ENCODE peak calls at places on chromosomes 3 and 15, in four cellular contexts. One of them, this sample, is unnamed.

GRCh38 chr3:58568572-58569286 is 8.5 kb downstream of the FAM107A start:
- DNase-seq in aorta: peak; percentile 77
- DNase-seq in activated naive CD4-positive, alpha-beta T cell: peak; percentile 75
- DNase-seq in stimulated activated CD8-positive, alpha-beta memory T cell treated with anti-CD3 and anti-CD28 coated beads, Interleukin-12 subunit alpha, Interleukin-12 subunit beta, amount 100 ng/mL, for 4 hours: peak; percentile 29
- DNase-seq in this sample: peak; percentile 76

GRCh38 chr15:40956543-40956982 is 3.3 kb downstream of the CHAC1 start:
- DNase-seq in aorta: no peak
- DNase-seq in activated naive CD4-positive, alpha-beta T cell: no peak
- DNase-seq in stimulated activated CD8-positive, alpha-beta memory T cell treated with anti-CD3 and anti-CD28 coated beads, Interleukin-12 subunit alpha, Interleukin-12 subunit beta, amount 100 ng/mL, for 4 hours: no peak
- DNase-seq in this sample: no peak

GRCh38 chr15:62606376-62607164 is 436.0 kb upstream of the TPM1 start:
- DNase-seq in aorta: no peak
- DNase-seq in activated naive CD4-positive, alpha-beta T cell: no peak
- DNase-seq in stimulated activated CD8-positive, alpha-beta memory T cell treated with anti-CD3 and anti-CD28 coated beads, Interleukin-12 subunit alpha, Interleukin-12 subunit beta, amount 100 ng/mL, for 4 hours: no peak
- DNase-seq in this sample: no peak

GRCh38 chr3:140857993-140858392 is 83.6 kb upstream of the SLC25A36 start:
- DNase-seq in aorta: no peak
- DNase-seq in activated naive CD4-positive, alpha-beta T cell: no peak
- DNase-seq in stimulated activated CD8-positive, alpha-beta memory T cell treated with anti-CD3 and anti-CD28 coated beads, Interleukin-12 subunit alpha, Interleukin-12 subunit beta, amount 100 ng/mL, for 4 hours: no peak
- DNase-seq in this sample: no peak

GRCh38 chr15:69127226-69127625 is 33.2 kb upstream of the GLCE start:
- DNase-seq in aorta: no peak
- DNase-seq in activated naive CD4-positive, alpha-beta T cell: no peak
- DNase-seq in stimulated activated CD8-positive, alpha-beta memory T cell treated with anti-CD3 and anti-CD28 coated beads, Interleukin-12 subunit alpha, Interleukin-12 subunit beta, amount 100 ng/mL, for 4 hours: no peak
- DNase-seq in this sample: no peak

GRCh38 chr3:67920969-67921368 is 266.6 kb upstream of the SUCLG2 start:
- DNase-seq in aorta: no peak
- DNase-seq in activated naive CD4-positive, alpha-beta T cell: no peak
- DNase-seq in stimulated activated CD8-positive, alpha-beta memory T cell treated with anti-CD3 and anti-CD28 coated beads, Interleukin-12 subunit alpha, Interleukin-12 subunit beta, amount 100 ng/mL, for 4 hours: no peak
- DNase-seq in this sample: no peak

GRCh38 chr3:5568451-5568850 is 380.9 kb downstream of the EDEM1 start:
- DNase-seq in aorta: no peak
- DNase-seq in activated naive CD4-positive, alpha-beta T cell: no peak
- DNase-seq in stimulated activated CD8-positive, alpha-beta memory T cell treated with anti-CD3 and anti-CD28 coated beads, Interleukin-12 subunit alpha, Interleukin-12 subunit beta, amount 100 ng/mL, for 4 hours: no peak
- DNase-seq in this sample: no peak

GRCh38 chr3:194294199-194294887 is 56.8 kb downstream of the CPN2 start:
- DNase-seq in aorta: no peak
- DNase-seq in activated naive CD4-positive, alpha-beta T cell: no peak
- DNase-seq in stimulated activated CD8-positive, alpha-beta memory T cell treated with anti-CD3 and anti-CD28 coated beads, Interleukin-12 subunit alpha, Interleukin-12 subunit beta, amount 100 ng/mL, for 4 hours: no peak
- DNase-seq in this sample: no peak

GRCh38 chr15:48693474-48693873 is 48.0 kb upstream of the FBN1 start:
- DNase-seq in aorta: no peak
- DNase-seq in activated naive CD4-positive, alpha-beta T cell: no peak
- DNase-seq in stimulated activated CD8-positive, alpha-beta memory T cell treated with anti-CD3 and anti-CD28 coated beads, Interleukin-12 subunit alpha, Interleukin-12 subunit beta, amount 100 ng/mL, for 4 hours: no peak
- DNase-seq in this sample: no peak

GRCh38 chr3:39249453-39250115 is 30.3 kb downstream of the CX3CR1 start:
- DNase-seq in aorta: no peak
- DNase-seq in activated naive CD4-positive, alpha-beta T cell: no peak
- DNase-seq in stimulated activated CD8-positive, alpha-beta memory T cell treated with anti-CD3 and anti-CD28 coated beads, Interleukin-12 subunit alpha, Interleukin-12 subunit beta, amount 100 ng/mL, for 4 hours: no peak
- DNase-seq in this sample: no peak

GRCh38 chr3:15097889-15098288 is 1.1 kb downstream of the RBSN start:
- DNase-seq in aorta: no peak
- DNase-seq in activated naive CD4-positive, alpha-beta T cell: no peak
- DNase-seq in stimulated activated CD8-positive, alpha-beta memory T cell treated with anti-CD3 and anti-CD28 coated beads, Interleukin-12 subunit alpha, Interleukin-12 subunit beta, amount 100 ng/mL, for 4 hours: peak; percentile 17
- DNase-seq in this sample: no peak

GRCh38 chr3:170644711-170645110 is 58.8 kb upstream of the SLC7A14 start:
- DNase-seq in aorta: no peak
- DNase-seq in activated naive CD4-positive, alpha-beta T cell: no peak
- DNase-seq in stimulated activated CD8-positive, alpha-beta memory T cell treated with anti-CD3 and anti-CD28 coated beads, Interleukin-12 subunit alpha, Interleukin-12 subunit beta, amount 100 ng/mL, for 4 hours: no peak
- DNase-seq in this sample: no peak

GRCh38 chr3:98213276-98213675 is 46.8 kb downstream of the OR5H15 start:
- DNase-seq in aorta: no peak
- DNase-seq in activated naive CD4-positive, alpha-beta T cell: no peak
- DNase-seq in stimulated activated CD8-positive, alpha-beta memory T cell treated with anti-CD3 and anti-CD28 coated beads, Interleukin-12 subunit alpha, Interleukin-12 subunit beta, amount 100 ng/mL, for 4 hours: no peak
- DNase-seq in this sample: no peak

GRCh38 chr3:70980646-70981031 is 602.9 kb downstream of the FOXP1 start:
- DNase-seq in aorta: no peak
- DNase-seq in activated naive CD4-positive, alpha-beta T cell: no peak
- DNase-seq in stimulated activated CD8-positive, alpha-beta memory T cell treated with anti-CD3 and anti-CD28 coated beads, Interleukin-12 subunit alpha, Interleukin-12 subunit beta, amount 100 ng/mL, for 4 hours: no peak
- DNase-seq in this sample: no peak

GRCh38 chr3:41265011-41265545 is 65.8 kb downstream of the CTNNB1 start:
- DNase-seq in aorta: no peak
- DNase-seq in activated naive CD4-positive, alpha-beta T cell: no peak
- DNase-seq in stimulated activated CD8-positive, alpha-beta memory T cell treated with anti-CD3 and anti-CD28 coated beads, Interleukin-12 subunit alpha, Interleukin-12 subunit beta, amount 100 ng/mL, for 4 hours: no peak
- DNase-seq in this sample: no peak

GRCh38 chr3:160210799-160211221 is 14.4 kb upstream of the C3orf80 start:
- DNase-seq in aorta: no peak
- DNase-seq in activated naive CD4-positive, alpha-beta T cell: no peak
- DNase-seq in stimulated activated CD8-positive, alpha-beta memory T cell treated with anti-CD3 and anti-CD28 coated beads, Interleukin-12 subunit alpha, Interleukin-12 subunit beta, amount 100 ng/mL, for 4 hours: no peak
- DNase-seq in this sample: no peak

GRCh38 chr3:11522398-11522715 is 121.4 kb downstream of the VGLL4 start:
- DNase-seq in aorta: no peak
- DNase-seq in activated naive CD4-positive, alpha-beta T cell: no peak
- DNase-seq in stimulated activated CD8-positive, alpha-beta memory T cell treated with anti-CD3 and anti-CD28 coated beads, Interleukin-12 subunit alpha, Interleukin-12 subunit beta, amount 100 ng/mL, for 4 hours: no peak
- DNase-seq in this sample: no peak

GRCh38 chr3:188187055-188187454 is 33.1 kb downstream of the LPP start:
- DNase-seq in aorta: no peak
- DNase-seq in activated naive CD4-positive, alpha-beta T cell: no peak
- DNase-seq in stimulated activated CD8-positive, alpha-beta memory T cell treated with anti-CD3 and anti-CD28 coated beads, Interleukin-12 subunit alpha, Interleukin-12 subunit beta, amount 100 ng/mL, for 4 hours: no peak
- DNase-seq in this sample: no peak

GRCh38 chr15:30072630-30073029 is 10.1 kb upstream of the GOLGA8J start:
- DNase-seq in aorta: no peak
- DNase-seq in activated naive CD4-positive, alpha-beta T cell: no peak
- DNase-seq in stimulated activated CD8-positive, alpha-beta memory T cell treated with anti-CD3 and anti-CD28 coated beads, Interleukin-12 subunit alpha, Interleukin-12 subunit beta, amount 100 ng/mL, for 4 hours: no peak
- DNase-seq in this sample: no peak

GRCh38 chr15:98800437-98801233 is 152.3 kb downstream of the IGF1R start:
- DNase-seq in aorta: no peak
- DNase-seq in activated naive CD4-positive, alpha-beta T cell: no peak
- DNase-seq in stimulated activated CD8-positive, alpha-beta memory T cell treated with anti-CD3 and anti-CD28 coated beads, Interleukin-12 subunit alpha, Interleukin-12 subunit beta, amount 100 ng/mL, for 4 hours: no peak
- DNase-seq in this sample: peak; percentile 64

GRCh38 chr3:135576786-135577185 is 388.7 kb upstream of the PPP2R3A start:
- DNase-seq in aorta: no peak
- DNase-seq in activated naive CD4-positive, alpha-beta T cell: no peak
- DNase-seq in stimulated activated CD8-positive, alpha-beta memory T cell treated with anti-CD3 and anti-CD28 coated beads, Interleukin-12 subunit alpha, Interleukin-12 subunit beta, amount 100 ng/mL, for 4 hours: no peak
- DNase-seq in this sample: no peak

GRCh38 chr15:53808058-53808703 is 48.7 kb upstream of the WDR72 start:
- DNase-seq in aorta: no peak
- DNase-seq in activated naive CD4-positive, alpha-beta T cell: no peak
- DNase-seq in stimulated activated CD8-positive, alpha-beta memory T cell treated with anti-CD3 and anti-CD28 coated beads, Interleukin-12 subunit alpha, Interleukin-12 subunit beta, amount 100 ng/mL, for 4 hours: no peak
- DNase-seq in this sample: no peak

GRCh38 chr3:186772281-186772885 is 11.0 kb upstream of the EIF4A2 start:
- DNase-seq in aorta: no peak
- DNase-seq in activated naive CD4-positive, alpha-beta T cell: no peak
- DNase-seq in stimulated activated CD8-positive, alpha-beta memory T cell treated with anti-CD3 and anti-CD28 coated beads, Interleukin-12 subunit alpha, Interleukin-12 subunit beta, amount 100 ng/mL, for 4 hours: peak; percentile 4
- DNase-seq in this sample: no peak

GRCh38 chr15:39587291-39587909 is 6.5 kb downstream of the THBS1 start:
- DNase-seq in aorta: no peak
- DNase-seq in activated naive CD4-positive, alpha-beta T cell: no peak
- DNase-seq in stimulated activated CD8-positive, alpha-beta memory T cell treated with anti-CD3 and anti-CD28 coated beads, Interleukin-12 subunit alpha, Interleukin-12 subunit beta, amount 100 ng/mL, for 4 hours: no peak
- DNase-seq in this sample: peak; percentile 31

GRCh38 chr3:100108464-100109079 is 5.7 kb downstream of the FILIP1L start:
- DNase-seq in aorta: no peak
- DNase-seq in activated naive CD4-positive, alpha-beta T cell: no peak
- DNase-seq in stimulated activated CD8-positive, alpha-beta memory T cell treated with anti-CD3 and anti-CD28 coated beads, Interleukin-12 subunit alpha, Interleukin-12 subunit beta, amount 100 ng/mL, for 4 hours: no peak
- DNase-seq in this sample: no peak

GRCh38 chr15:48718646-48719045 is 73.1 kb upstream of the FBN1 start:
- DNase-seq in aorta: peak; percentile 48
- DNase-seq in activated naive CD4-positive, alpha-beta T cell: no peak
- DNase-seq in stimulated activated CD8-positive, alpha-beta memory T cell treated with anti-CD3 and anti-CD28 coated beads, Interleukin-12 subunit alpha, Interleukin-12 subunit beta, amount 100 ng/mL, for 4 hours: no peak
- DNase-seq in this sample: no peak

GRCh38 chr3:150286390-150287147 is 121.5 kb upstream of the TSC22D2 start:
- DNase-seq in aorta: no peak
- DNase-seq in activated naive CD4-positive, alpha-beta T cell: no peak
- DNase-seq in stimulated activated CD8-positive, alpha-beta memory T cell treated with anti-CD3 and anti-CD28 coated beads, Interleukin-12 subunit alpha, Interleukin-12 subunit beta, amount 100 ng/mL, for 4 hours: no peak
- DNase-seq in this sample: no peak

GRCh38 chr15:85730001-85730820 is 64.5 kb downstream of the KLHL25 start:
- DNase-seq in aorta: no peak
- DNase-seq in activated naive CD4-positive, alpha-beta T cell: no peak
- DNase-seq in stimulated activated CD8-positive, alpha-beta memory T cell treated with anti-CD3 and anti-CD28 coated beads, Interleukin-12 subunit alpha, Interleukin-12 subunit beta, amount 100 ng/mL, for 4 hours: no peak
- DNase-seq in this sample: no peak

GRCh38 chr3:1515842-1516241 is 423.0 kb downstream of the CNTN6 start:
- DNase-seq in aorta: no peak
- DNase-seq in activated naive CD4-positive, alpha-beta T cell: no peak
- DNase-seq in stimulated activated CD8-positive, alpha-beta memory T cell treated with anti-CD3 and anti-CD28 coated beads, Interleukin-12 subunit alpha, Interleukin-12 subunit beta, amount 100 ng/mL, for 4 hours: no peak
- DNase-seq in this sample: no peak

GRCh38 chr3:50292924-50293801 is 934 bp upstream of the IFRD2 start:
- DNase-seq in aorta: peak; percentile 55
- DNase-seq in activated naive CD4-positive, alpha-beta T cell: no peak
- DNase-seq in stimulated activated CD8-positive, alpha-beta memory T cell treated with anti-CD3 and anti-CD28 coated beads, Interleukin-12 subunit alpha, Interleukin-12 subunit beta, amount 100 ng/mL, for 4 hours: no peak
- DNase-seq in this sample: peak; percentile 62

GRCh38 chr15:101137312-101137940 is 114.4 kb downstream of the CHSY1 start:
- DNase-seq in aorta: peak; percentile 44
- DNase-seq in activated naive CD4-positive, alpha-beta T cell: no peak
- DNase-seq in stimulated activated CD8-positive, alpha-beta memory T cell treated with anti-CD3 and anti-CD28 coated beads, Interleukin-12 subunit alpha, Interleukin-12 subunit beta, amount 100 ng/mL, for 4 hours: no peak
- DNase-seq in this sample: no peak

GRCh38 chr3:65035231-65035630 is 347.4 kb upstream of the ADAMTS9 start:
- DNase-seq in aorta: no peak
- DNase-seq in activated naive CD4-positive, alpha-beta T cell: no peak
- DNase-seq in stimulated activated CD8-positive, alpha-beta memory T cell treated with anti-CD3 and anti-CD28 coated beads, Interleukin-12 subunit alpha, Interleukin-12 subunit beta, amount 100 ng/mL, for 4 hours: no peak
- DNase-seq in this sample: no peak

GRCh38 chr15:29242466-29243242 is 27.0 kb downstream of the NSMCE3 start:
- DNase-seq in aorta: no peak
- DNase-seq in activated naive CD4-positive, alpha-beta T cell: no peak
- DNase-seq in stimulated activated CD8-positive, alpha-beta memory T cell treated with anti-CD3 and anti-CD28 coated beads, Interleukin-12 subunit alpha, Interleukin-12 subunit beta, amount 100 ng/mL, for 4 hours: no peak
- DNase-seq in this sample: no peak

GRCh38 chr3:160346511-160346910 is 52.5 kb downstream of the IFT80 start:
- DNase-seq in aorta: no peak
- DNase-seq in activated naive CD4-positive, alpha-beta T cell: no peak
- DNase-seq in stimulated activated CD8-positive, alpha-beta memory T cell treated with anti-CD3 and anti-CD28 coated beads, Interleukin-12 subunit alpha, Interleukin-12 subunit beta, amount 100 ng/mL, for 4 hours: no peak
- DNase-seq in this sample: no peak

GRCh38 chr3:12445523-12446240 is 38.6 kb upstream of the TSEN2 start:
- DNase-seq in aorta: no peak
- DNase-seq in activated naive CD4-positive, alpha-beta T cell: no peak
- DNase-seq in stimulated activated CD8-positive, alpha-beta memory T cell treated with anti-CD3 and anti-CD28 coated beads, Interleukin-12 subunit alpha, Interleukin-12 subunit beta, amount 100 ng/mL, for 4 hours: no peak
- DNase-seq in this sample: no peak

GRCh38 chr3:134993011-134993410 is 198.0 kb downstream of the EPHB1 start:
- DNase-seq in aorta: no peak
- DNase-seq in activated naive CD4-positive, alpha-beta T cell: no peak
- DNase-seq in stimulated activated CD8-positive, alpha-beta memory T cell treated with anti-CD3 and anti-CD28 coated beads, Interleukin-12 subunit alpha, Interleukin-12 subunit beta, amount 100 ng/mL, for 4 hours: no peak
- DNase-seq in this sample: no peak

GRCh38 chr15:84398763-84399701 is 163.5 kb downstream of the GOLGA6L4 start:
- DNase-seq in aorta: no peak
- DNase-seq in activated naive CD4-positive, alpha-beta T cell: no peak
- DNase-seq in stimulated activated CD8-positive, alpha-beta memory T cell treated with anti-CD3 and anti-CD28 coated beads, Interleukin-12 subunit alpha, Interleukin-12 subunit beta, amount 100 ng/mL, for 4 hours: no peak
- DNase-seq in this sample: peak; percentile 8

GRCh38 chr3:16012086-16012485 is 162.4 kb upstream of the GALNT15 start:
- DNase-seq in aorta: no peak
- DNase-seq in activated naive CD4-positive, alpha-beta T cell: no peak
- DNase-seq in stimulated activated CD8-positive, alpha-beta memory T cell treated with anti-CD3 and anti-CD28 coated beads, Interleukin-12 subunit alpha, Interleukin-12 subunit beta, amount 100 ng/mL, for 4 hours: no peak
- DNase-seq in this sample: no peak

GRCh38 chr3:10665611-10666010 is 150.4 kb upstream of the SLC6A11 start:
- DNase-seq in aorta: no peak
- DNase-seq in activated naive CD4-positive, alpha-beta T cell: no peak
- DNase-seq in stimulated activated CD8-positive, alpha-beta memory T cell treated with anti-CD3 and anti-CD28 coated beads, Interleukin-12 subunit alpha, Interleukin-12 subunit beta, amount 100 ng/mL, for 4 hours: no peak
- DNase-seq in this sample: no peak

GRCh38 chr3:109685084-109686079 is 348.0 kb upstream of the DPPA4 start:
- DNase-seq in aorta: peak; percentile 93
- DNase-seq in activated naive CD4-positive, alpha-beta T cell: no peak
- DNase-seq in stimulated activated CD8-positive, alpha-beta memory T cell treated with anti-CD3 and anti-CD28 coated beads, Interleukin-12 subunit alpha, Interleukin-12 subunit beta, amount 100 ng/mL, for 4 hours: no peak
- DNase-seq in this sample: peak; percentile 25